ENCODE peak calls at places on chromosomes 1 and 21, in seven cellular contexts. T is activated naive CD8-positive, alpha-beta T cell treated with anti-CD3 and anti-CD28 coated beads, Interleukin-2, amount 50 U/mL, for 24 hours; D is RPMI7951; L is NCI-H1092 treated with DMSO at 0.1 percent for 48 hours; F is DMS153; S is endothelial cell; A is tibial nerve. W is an unnamed sample.

GRCh38 chr1:226526801-226527595 is 21.6 kb upstream of the STUM start:
- DNase-seq in S (peak), F (peak), T (no peak), L (no peak), A (no peak), D (peak), W (no peak)

GRCh38 chr1:34918609-34919561 is 10.6 kb downstream of the DLGAP3 start:
- DNase-seq in A (no peak), T (peak), D (no peak), S (no peak), L (peak), F (no peak), W (no peak)

GRCh38 chr1:38578444-38578951 is 281.1 kb downstream of the RRAGC start:
- DNase-seq in A (no peak), D (no peak), F (peak), T (no peak), S (peak), L (no peak), W (no peak)

GRCh38 chr1:167722870-167723251 is 1.1 kb downstream of the MPZL1 start:
- DNase-seq in T (no peak), D (no peak), F (no peak), S (no peak), A (no peak), L (no peak), W (no peak)

GRCh38 chr1:156706647-156707008 is 1.2 kb upstream of the CRABP2 start:
- DNase-seq in S (no peak), T (peak), A (peak), D (peak), L (no peak), F (no peak), W (no peak)

GRCh38 chr21:32674731-32675130 is 53.1 kb downstream of the SYNJ1 start:
- DNase-seq in D (no peak), L (no peak), T (no peak), A (no peak), F (no peak), S (no peak), W (no peak)

GRCh38 chr1:2875677-2876531 is 74.4 kb upstream of the TTC34 start:
- DNase-seq in S (peak), D (peak), A (no peak), L (no peak), F (no peak), T (no peak), W (no peak)

GRCh38 chr1:20578062-20578461 is 10.8 kb upstream of the CDA start:
- DNase-seq in F (no peak), A (no peak), L (no peak), T (no peak), D (peak), S (no peak), W (no peak)

GRCh38 chr1:109293026-109293425 is 10.1 kb upstream of the PSRC1 start:
- DNase-seq in A (no peak), F (no peak), L (no peak), S (no peak), T (no peak), D (no peak), W (no peak)

GRCh38 chr1:247576514-247576913 is 11.6 kb upstream of the OR2G2 start:
- DNase-seq in D (no peak), S (no peak), A (no peak), L (peak), F (no peak), T (no peak), W (no peak)

GRCh38 chr1:153428073-153428638 is 11.8 kb downstream of the S100A7A start:
- DNase-seq in T (no peak), S (no peak), A (no peak), D (no peak), L (no peak), F (no peak), W (no peak)

GRCh38 chr1:242764161-242764560 is 239.7 kb upstream of the PLD5 start:
- DNase-seq in A (no peak), T (no peak), L (no peak), S (no peak), F (no peak), D (no peak), W (no peak)

GRCh38 chr1:166511754-166512153 is 327.5 kb upstream of the POGK start:
- DNase-seq in F (no peak), S (no peak), A (no peak), D (peak), T (no peak), L (no peak), W (no peak)

W was measured in stimulated activated CD8-positive, alpha-beta memory T cell treated with anti-CD3 and anti-CD28 coated beads, Interleukin-7, amount 100 ng/mL, for 48 hours.